ENCODE peak calls at places on chromosomes 4 and X, in nine cellular contexts. One of them, this sample, is unnamed.

GRCh38 chr4:121192500-121192899 is 28.4 kb upstream of the TNIP3 start:
- DNase-seq in body of pancreas: no peak
- DNase-seq in lower leg skin: no peak
- DNase-seq in A549: peak
- DNase-seq in GM12892: no peak
- DNase-seq in transverse colon: no peak
- DNase-seq in K562: no peak
- DNase-seq in H54: no peak
- DNase-seq in IMR-90: peak
- DNase-seq in this sample: no peak

GRCh38 chr4:112857461-112857860 is 192.0 kb upstream of the ANK2 start:
- DNase-seq in H54: peak
- DNase-seq in K562: no peak
- DNase-seq in IMR-90: peak
- DNase-seq in lower leg skin: peak
- DNase-seq in transverse colon: no peak
- DNase-seq in body of pancreas: no peak
- DNase-seq in GM12892: no peak
- DNase-seq in A549: peak
- DNase-seq in this sample: no peak

GRCh38 chrX:38109042-38109904 is 102.9 kb downstream of the SYTL5 start:
- DNase-seq in A549: no peak
- DNase-seq in GM12892: no peak
- DNase-seq in K562: no peak
- DNase-seq in transverse colon: peak
- DNase-seq in IMR-90: no peak
- DNase-seq in lower leg skin: no peak
- DNase-seq in H54: no peak
- DNase-seq in body of pancreas: no peak
- DNase-seq in this sample: no peak

GRCh38 chr4:120005091-120005490 is 61.6 kb downstream of the MAD2L1 start:
- DNase-seq in A549: no peak
- DNase-seq in body of pancreas: no peak
- DNase-seq in IMR-90: no peak
- DNase-seq in transverse colon: no peak
- DNase-seq in lower leg skin: no peak
- DNase-seq in H54: no peak
- DNase-seq in GM12892: no peak
- DNase-seq in K562: no peak
- DNase-seq in this sample: no peak

GRCh38 chr4:7111441-7111840 is 43.6 kb upstream of the GRPEL1 start:
- DNase-seq in body of pancreas: no peak
- DNase-seq in lower leg skin: no peak
- DNase-seq in IMR-90: no peak
- DNase-seq in GM12892: no peak
- DNase-seq in H54: no peak
- DNase-seq in K562: no peak
- DNase-seq in A549: no peak
- DNase-seq in transverse colon: no peak
- DNase-seq in this sample: no peak

GRCh38 chrX:19889582-19890342 is 2.4 kb upstream of the SH3KBP1 start:
- DNase-seq in K562: peak
- DNase-seq in H54: peak
- DNase-seq in lower leg skin: no peak
- DNase-seq in A549: peak
- DNase-seq in IMR-90: peak
- DNase-seq in GM12892: no peak
- DNase-seq in transverse colon: peak
- DNase-seq in body of pancreas: no peak
- DNase-seq in this sample: no peak

GRCh38 chrX:74133156-74133796 is 170.7 kb upstream of the ZCCHC13 start:
- DNase-seq in body of pancreas: no peak
- DNase-seq in lower leg skin: no peak
- DNase-seq in transverse colon: no peak
- DNase-seq in A549: peak
- DNase-seq in H54: peak
- DNase-seq in IMR-90: peak
- DNase-seq in K562: peak
- DNase-seq in GM12892: peak
- DNase-seq in this sample: no peak

GRCh38 chr4:181959121-181959520 is 284.1 kb upstream of the TENM3 start:
- DNase-seq in body of pancreas: no peak
- DNase-seq in K562: no peak
- DNase-seq in transverse colon: no peak
- DNase-seq in H54: no peak
- DNase-seq in IMR-90: peak
- DNase-seq in lower leg skin: no peak
- DNase-seq in A549: peak
- DNase-seq in GM12892: no peak
- DNase-seq in this sample: no peak

GRCh38 chrX:149982310-149982709 is 44.0 kb upstream of the EOLA2 start:
- DNase-seq in body of pancreas: no peak
- DNase-seq in H54: no peak
- DNase-seq in GM12892: no peak
- DNase-seq in transverse colon: no peak
- DNase-seq in K562: no peak
- DNase-seq in IMR-90: no peak
- DNase-seq in A549: no peak
- DNase-seq in lower leg skin: no peak
- DNase-seq in this sample: no peak
- TF ChIP-seq POLR2A in body of pancreas: no peak
- TF ChIP-seq POLR2A in H54: no peak
- TF ChIP-seq POLR2A in GM12892: no peak
- TF ChIP-seq POLR2A in transverse colon: no peak
- TF ChIP-seq POLR2A in K562: no peak
- TF ChIP-seq POLR2A in IMR-90: no peak
- TF ChIP-seq POLR2A in A549: no peak
- TF ChIP-seq POLR2A in lower leg skin: no peak
- TF ChIP-seq POLR2A in this sample: no peak

GRCh38 chrX:40644821-40645358 is 2.5 kb downstream of the CXorf38 start:
- DNase-seq in transverse colon: peak
- DNase-seq in IMR-90: peak
- DNase-seq in K562: no peak
- DNase-seq in body of pancreas: peak
- DNase-seq in H54: peak
- DNase-seq in lower leg skin: peak
- DNase-seq in A549: peak
- DNase-seq in GM12892: peak
- DNase-seq in this sample: no peak

GRCh38 chrX:40644175-40644574 is 3.2 kb downstream of the CXorf38 start:
- DNase-seq in lower leg skin: peak
- DNase-seq in transverse colon: no peak
- DNase-seq in A549: no peak
- DNase-seq in GM12892: no peak
- DNase-seq in K562: no peak
- DNase-seq in body of pancreas: no peak
- DNase-seq in H54: no peak
- DNase-seq in IMR-90: peak
- DNase-seq in this sample: no peak

GRCh38 chrX:40646489-40647306 is 663 bp downstream of the CXorf38 start:
- DNase-seq in A549: peak
- DNase-seq in K562: peak
- DNase-seq in GM12892: peak
- DNase-seq in body of pancreas: peak
- DNase-seq in lower leg skin: peak
- DNase-seq in transverse colon: peak
- DNase-seq in H54: no peak
- DNase-seq in IMR-90: peak
- DNase-seq in this sample: no peak

GRCh38 chrX:40651620-40652223 is 4.4 kb upstream of the CXorf38 start:
- DNase-seq in IMR-90: peak
- DNase-seq in H54: no peak
- DNase-seq in A549: peak
- DNase-seq in K562: peak
- DNase-seq in transverse colon: peak
- DNase-seq in GM12892: no peak
- DNase-seq in body of pancreas: peak
- DNase-seq in lower leg skin: peak
- DNase-seq in this sample: no peak

GRCh38 chrX:40647307-40648197 is at the start of gene CXorf38:
- DNase-seq in K562: peak
- DNase-seq in IMR-90: peak
- DNase-seq in A549: peak
- DNase-seq in transverse colon: peak
- DNase-seq in lower leg skin: peak
- DNase-seq in GM12892: peak
- DNase-seq in H54: peak
- DNase-seq in body of pancreas: peak
- DNase-seq in this sample: no peak
- TF ChIP-seq POLR2A in K562: peak
- TF ChIP-seq POLR2A in IMR-90: peak
- TF ChIP-seq POLR2A in A549: peak
- TF ChIP-seq POLR2A in transverse colon: peak
- TF ChIP-seq POLR2A in lower leg skin: no peak
- TF ChIP-seq POLR2A in GM12892: peak
- TF ChIP-seq POLR2A in H54: peak
- TF ChIP-seq POLR2A in body of pancreas: no peak
- TF ChIP-seq POLR2A in this sample: no peak

GRCh38 chr4:36255575-36255974 is 11.3 kb upstream of the ARAP2 start:
- DNase-seq in A549: no peak
- DNase-seq in body of pancreas: no peak
- DNase-seq in transverse colon: peak
- DNase-seq in H54: no peak
- DNase-seq in IMR-90: no peak
- DNase-seq in K562: no peak
- DNase-seq in GM12892: no peak
- DNase-seq in lower leg skin: no peak
- DNase-seq in this sample: no peak
- TF ChIP-seq POLR2A in A549: no peak
- TF ChIP-seq POLR2A in body of pancreas: no peak
- TF ChIP-seq POLR2A in transverse colon: no peak
- TF ChIP-seq POLR2A in H54: no peak
- TF ChIP-seq POLR2A in IMR-90: no peak
- TF ChIP-seq POLR2A in K562: no peak
- TF ChIP-seq POLR2A in GM12892: no peak
- TF ChIP-seq POLR2A in lower leg skin: no peak
- TF ChIP-seq POLR2A in this sample: no peak

DNA sequence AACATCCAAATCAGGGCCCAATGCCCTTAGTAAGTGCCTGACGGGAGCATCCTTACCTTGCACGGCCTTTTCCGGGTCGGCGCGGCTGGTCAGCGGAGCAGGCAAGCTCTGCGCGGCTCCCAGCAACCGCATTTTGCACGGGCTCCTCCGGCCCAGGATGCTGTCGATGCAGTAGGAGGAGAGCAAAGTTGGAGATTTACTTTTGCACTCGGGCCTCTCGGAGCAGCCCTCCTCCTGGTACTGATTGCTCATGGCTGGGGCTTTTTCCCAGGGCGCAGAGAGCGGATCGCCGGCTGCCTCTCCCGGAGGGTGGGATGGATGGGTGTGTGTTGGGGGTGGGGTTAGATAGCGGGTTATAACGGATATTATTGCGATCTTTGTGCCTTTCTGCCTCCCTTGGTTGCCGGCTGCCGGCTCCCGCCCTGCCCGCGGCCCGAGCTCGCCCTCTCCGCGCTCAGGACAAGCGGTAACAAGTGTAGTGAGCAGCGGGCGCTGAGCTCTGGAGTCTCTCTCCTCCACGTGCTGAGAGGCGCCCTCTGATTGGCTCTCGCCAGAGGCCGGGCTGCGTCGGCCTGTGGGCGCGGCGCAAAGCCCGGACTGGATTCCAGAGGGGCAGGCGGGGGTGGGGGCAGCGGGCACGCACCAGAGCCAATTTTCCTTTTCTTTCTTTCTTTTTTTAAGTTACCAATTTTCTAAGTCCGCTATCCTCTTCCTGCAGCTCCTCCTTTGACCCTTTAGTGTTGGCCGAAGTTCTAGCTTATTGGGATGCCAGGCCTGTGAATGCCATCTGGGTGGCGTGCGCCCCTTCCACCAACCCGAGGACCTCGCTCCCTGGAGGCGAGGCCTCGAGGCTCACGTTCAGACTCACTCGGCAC is at the start of gene ARX:
- DNase-seq in K562: peak
- DNase-seq in lower leg skin: no peak
- DNase-seq in transverse colon: peak
- DNase-seq in A549: peak
- DNase-seq in IMR-90: peak
- DNase-seq in GM12892: peak
- DNase-seq in H54: no peak
- DNase-seq in body of pancreas: peak
- DNase-seq in this sample: no peak
- TF ChIP-seq POLR2A in K562: no peak
- TF ChIP-seq POLR2A in lower leg skin: no peak
- TF ChIP-seq POLR2A in transverse colon: no peak
- TF ChIP-seq POLR2A in A549: no peak
- TF ChIP-seq POLR2A in IMR-90: no peak
- TF ChIP-seq POLR2A in GM12892: no peak
- TF ChIP-seq POLR2A in H54: no peak
- TF ChIP-seq POLR2A in body of pancreas: no peak
- TF ChIP-seq POLR2A in this sample: no peak